ENCODE peak calls at places on chromosomes 13 and 19, in four cellular contexts. Z is heart right ventricle, V is cerebellar nuclear complex, R is NCI-H2029. J is an unnamed sample.

GRCh38 chr13:27632214-27632613 is 10.5 kb downstream of the POLR1D start:
- DNase-seq in R (no peak), Z (no peak), V (peak; percentile 44), J (no peak)

GRCh38 chr19:32322541-32322940 is 22.9 kb upstream of the ZNF507 start:
- DNase-seq in R (no peak), V (no peak), Z (no peak), J (no peak)

GRCh38 chr19:44662686-44663085 is 8.6 kb upstream of the CEACAM19 start:
- DNase-seq in Z (no peak), V (no peak), R (no peak), J (no peak)

GRCh38 chr13:45194081-45194939 is 6.5 kb downstream of the KCTD4 start:
- DNase-seq in Z (peak; percentile 39), R (no peak), V (no peak), J (no peak)

GRCh38 chr19:12156254-12157058 is at the start of gene ZNF625:
- DNase-seq in Z (peak; percentile 92), V (peak; percentile 50), R (peak; percentile 90), J (peak; percentile 92)

GRCh38 chr13:66171821-66172220 is 1058.3 kb downstream of the PCDH9 start:
- DNase-seq in V (no peak), R (no peak), Z (no peak), J (no peak)

GRCh38 chr13:101453784-101454201 is 1.3 kb downstream of the ITGBL1 start:
- DNase-seq in R (no peak), V (no peak), Z (no peak), J (no peak)

GRCh38 chr19:3333020-3333583 is 33.3 kb upstream of the NFIC start:
- DNase-seq in R (no peak), V (no peak), Z (no peak), J (no peak)

GRCh38 chr19:342801-343421 is 1.7 kb downstream of the MIER2 start:
- DNase-seq in R (no peak), V (no peak), Z (peak; percentile 76), J (peak; percentile 83)

GRCh38 chr19:10316229-10317044 is 622 bp upstream of the FDX2 start:
- DNase-seq in V (no peak), Z (no peak), R (peak; percentile 11), J (no peak)

GRCh38 chr19:34985249-34986022 is 14.7 kb upstream of the GRAMD1A start:
- DNase-seq in R (no peak), Z (peak; percentile 78), V (no peak), J (no peak)

GRCh38 chr19:38634757-38635482 is 12.5 kb upstream of the ACTN4 start:
- DNase-seq in V (no peak), R (no peak), Z (peak; percentile 78), J (no peak)

GRCh38 chr13:36813226-36813625 is 5.8 kb upstream of the RFXAP start:
- DNase-seq in R (no peak), Z (no peak), V (no peak), J (no peak)

GRCh38 chr13:44172411-44172810 is 201.2 kb upstream of the SERP2 start:
- DNase-seq in V (no peak), Z (no peak), R (no peak), J (no peak)

GRCh38 chr19:49687566-49688316 is 1.7 kb upstream of the ADM5 start:
- DNase-seq in R (no peak), V (no peak), Z (no peak), J (no peak)

GRCh38 chr13:65656740-65657329 is 1573.3 kb downstream of the PCDH9 start:
- DNase-seq in R (no peak), Z (no peak), V (no peak), J (no peak)

GRCh38 chr13:51003642-51004041 is 94.1 kb downstream of the RNASEH2B start:
- DNase-seq in Z (no peak), V (no peak), R (no peak), J (peak; percentile 28)

GRCh38 chr19:33610588-33610987 is 11.2 kb upstream of the CHST8 start:
- DNase-seq in R (no peak), Z (no peak), V (no peak), J (no peak)